ENCODE peak calls at places on chromosomes 6 and 20, in eight cellular contexts. S is choroid plexus epithelial cell, N is cardiac fibroblast, Z is spleen, D is lower leg skin, R is coronary artery, A is fibroblast of lung, U is mucosa of descending colon. F is an unnamed sample.

GRCh38 chr6:39499053-39499452 is 176.6 kb upstream of the KCNK16 start:
- DNase-seq in S (no peak), N (no peak), Z (no peak), D (no peak), R (no peak), A (no peak), U (no peak), F (no peak)

GRCh38 chr20:25205277-25206062 is 10.0 kb downstream of the ENTPD6 start:
- DNase-seq in S (no peak), N (no peak), Z (peak; percentile 72), D (no peak), R (no peak), A (no peak), U (no peak), F (no peak)

GRCh38 chr6:51927450-51927849 is 160.0 kb downstream of the PKHD1 start:
- DNase-seq in S (no peak), N (no peak), Z (no peak), D (no peak), R (no peak), A (no peak), U (no peak), F (no peak)

GRCh38 chr20:36768768-36769430 is 4.7 kb downstream of the DSN1 start:
- DNase-seq in S (peak; percentile 49), N (peak; percentile 40), Z (no peak), D (no peak), R (no peak), A (peak; percentile 54), U (no peak), F (peak; percentile 44)

GRCh38 chr6:71582820-71583219 is 294.2 kb downstream of the OGFRL1 start:
- DNase-seq in S (no peak), N (no peak), Z (no peak), D (no peak), R (no peak), A (no peak), U (no peak), F (no peak)

GRCh38 chr6:72968704-72969103 is 256.6 kb downstream of the KHDC1L start:
- DNase-seq in S (no peak), N (no peak), Z (no peak), D (no peak), R (no peak), A (no peak), U (no peak), F (peak; percentile 63)

GRCh38 chr6:31641370-31641769 is 11.1 kb downstream of the BAG6 start:
- DNase-seq in S (no peak), N (no peak), Z (no peak), D (no peak), R (no peak), A (no peak), U (no peak), F (no peak)

GRCh38 chr6:132813173-132813856 is 1.1 kb upstream of the RPS12 start:
- DNase-seq in S (peak; percentile 66), N (peak; percentile 51), Z (peak; percentile 88), D (no peak), R (no peak), A (peak; percentile 68), U (peak; percentile 55), F (no peak)

GRCh38 chr6:57097596-57097995 is 7.6 kb downstream of the ZNF451 start:
- DNase-seq in S (peak; percentile 48), N (no peak), Z (no peak), D (no peak), R (no peak), A (no peak), U (no peak), F (no peak)

GRCh38 chr6:161050134-161050765 is 58.7 kb downstream of the MAP3K4 start:
- DNase-seq in S (no peak), N (no peak), Z (no peak), D (no peak), R (no peak), A (no peak), U (no peak), F (no peak)

GRCh38 chr20:37193226-37193625 is 13.9 kb upstream of the MROH8 start:
- DNase-seq in S (no peak), N (no peak), Z (no peak), D (no peak), R (no peak), A (no peak), U (no peak), F (no peak)

GRCh38 chr20:57893364-57894001 is 183.7 kb upstream of the PMEPA1 start:
- DNase-seq in S (no peak), N (no peak), Z (peak; percentile 44), D (no peak), R (no peak), A (no peak), U (no peak), F (no peak)

GRCh38 chr6:90333928-90334327 is 37.3 kb upstream of the BACH2 start:
- DNase-seq in S (no peak), N (no peak), Z (no peak), D (no peak), R (no peak), A (no peak), U (no peak), F (no peak)

GRCh38 chr6:12119085-12119588 is 107.0 kb downstream of the HIVEP1 start:
- DNase-seq in S (no peak), N (no peak), Z (no peak), D (no peak), R (no peak), A (no peak), U (peak; percentile 71), F (no peak)

GRCh38 chr6:168440520-168441433 is at the start of gene SMOC2:
- DNase-seq in S (no peak), N (no peak), Z (no peak), D (no peak), R (no peak), A (no peak), U (peak; percentile 38), F (no peak)

GRCh38 chr20:25310921-25311728 is 63.2 kb downstream of the PYGB start:
- DNase-seq in S (peak; percentile 68), N (peak; percentile 63), Z (peak; percentile 38), D (no peak), R (no peak), A (peak; percentile 81), U (no peak), F (peak; percentile 75)

DNA sequence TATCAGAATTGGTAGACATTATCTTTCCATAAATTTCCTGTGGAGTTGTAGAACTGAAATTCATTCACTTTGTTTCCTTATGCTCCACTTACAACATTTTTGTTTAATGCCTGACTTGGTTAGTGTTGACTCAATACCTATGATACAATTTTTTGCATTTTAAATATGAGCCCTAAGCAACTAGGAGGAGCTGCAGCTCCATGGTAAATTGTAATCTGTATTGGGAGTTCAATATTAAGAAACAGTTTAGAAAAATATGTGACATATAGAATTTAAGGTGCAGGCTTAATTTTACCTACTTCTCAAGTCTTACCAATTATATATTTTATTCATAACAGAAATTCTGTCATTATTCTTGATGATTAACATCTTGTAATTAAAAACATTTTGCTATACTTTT is 868.3 kb downstream of the EYS start:
- DNase-seq in S (peak; percentile 66), N (peak; percentile 17), Z (no peak), D (no peak), R (no peak), A (peak; percentile 57), U (no peak), F (peak; percentile 2)
- TF ChIP-seq CTCF in S (peak; percentile 53), N (no peak), Z (no peak), D (no peak), R (no peak), A (peak; percentile 43), U (no peak), F (peak; percentile 15)

GRCh38 chr6:135212935-135213334 is 31.8 kb downstream of the MYB start:
- DNase-seq in S (peak; percentile 50), N (no peak), Z (no peak), D (no peak), R (no peak), A (peak; percentile 18), U (no peak), F (peak; percentile 38)

GRCh38 chr6:135213616-135214015 is 32.5 kb downstream of the MYB start:
- DNase-seq in S (no peak), N (no peak), Z (no peak), D (no peak), R (no peak), A (no peak), U (no peak), F (no peak)

GRCh38 chr6:135210632-135211305 is 29.7 kb downstream of the MYB start:
- DNase-seq in S (no peak), N (no peak), Z (no peak), D (no peak), R (no peak), A (no peak), U (no peak), F (no peak)

GRCh38 chr6:135211306-135211702 is 30.2 kb downstream of the MYB start:
- DNase-seq in S (no peak), N (no peak), Z (no peak), D (no peak), R (no peak), A (no peak), U (no peak), F (no peak)

GRCh38 chr6:135212020-135212806 is 31.1 kb downstream of the MYB start:
- DNase-seq in S (peak; percentile 14), N (no peak), Z (no peak), D (no peak), R (no peak), A (peak; percentile 28), U (no peak), F (peak; percentile 88)
- H3K4me3 ChIP-seq in S (no peak overlapping the region), N (no peak overlapping the region), Z (no peak overlapping the region), D (no peak overlapping the region), R (no peak overlapping the region), A (no peak overlapping the region), U (no peak overlapping the region), F (no peak overlapping the region)

DNA sequence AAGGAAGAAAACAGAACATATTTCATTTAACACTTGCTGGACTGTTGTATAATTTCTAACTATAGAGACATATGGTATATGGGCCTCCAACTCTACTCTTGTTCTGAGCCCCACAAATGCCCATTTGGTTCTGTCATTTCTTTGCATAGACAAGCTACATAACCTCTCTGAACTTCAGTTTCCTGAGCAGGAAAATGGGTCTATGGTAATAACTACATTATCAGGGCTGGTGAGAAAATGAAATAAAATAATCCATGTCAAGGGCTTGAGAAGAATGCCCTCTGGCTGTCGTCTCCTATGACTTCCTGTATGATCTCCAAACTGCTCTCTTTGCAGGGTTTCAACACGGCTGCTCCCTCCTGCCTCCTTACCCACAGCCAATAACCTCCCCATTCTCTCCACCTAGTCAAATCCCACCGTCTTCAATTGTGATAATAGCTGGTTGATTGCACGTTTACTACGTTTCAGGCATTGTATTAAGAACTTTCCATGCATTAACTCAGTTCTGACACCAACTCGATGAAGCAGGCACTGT is 12.0 kb downstream of the ZCCHC3 start:
- DNase-seq in S (peak; percentile 60), N (peak; percentile 66), Z (no peak), D (no peak), R (no peak), A (peak; percentile 76), U (no peak), F (peak; percentile 71)
- TF ChIP-seq CTCF in S (no peak), N (no peak), Z (no peak), D (no peak), R (no peak), A (peak; percentile 30), U (no peak), F (peak; percentile 5)

DNA sequence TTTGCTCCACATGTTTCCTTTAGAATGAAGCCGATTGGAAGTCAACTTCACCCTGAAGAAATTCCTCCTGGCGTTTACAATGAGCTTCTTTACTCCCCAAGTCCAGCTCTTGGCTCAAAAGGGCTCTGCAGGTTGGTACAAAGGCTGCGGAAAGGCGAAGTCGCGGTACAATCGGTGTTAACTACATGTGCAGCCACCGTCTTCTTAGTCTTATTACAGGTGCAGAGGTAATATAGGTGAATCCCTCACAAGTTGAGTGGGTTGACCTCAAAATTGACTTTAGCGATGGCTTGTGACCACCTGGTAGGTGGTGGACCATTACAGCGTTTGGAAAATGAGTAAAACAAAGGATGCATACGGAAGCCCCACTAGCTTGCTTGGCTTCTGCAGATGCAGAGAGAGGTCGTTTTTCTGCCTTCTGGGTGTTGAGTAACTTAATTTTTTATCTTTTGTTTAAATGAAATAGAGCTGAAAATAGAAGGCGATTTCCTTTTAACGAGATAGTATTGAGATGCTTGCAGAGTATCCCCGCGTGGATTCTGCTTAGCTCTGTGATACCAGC is 98.0 kb downstream of the TRIM27 start:
- DNase-seq in S (no peak), N (no peak), Z (no peak), D (no peak), R (no peak), A (no peak), U (no peak), F (no peak)
- H3K4me3 ChIP-seq in S (no peak overlapping the region), N (no peak overlapping the region), Z (no peak overlapping the region), D (no peak overlapping the region), R (no peak overlapping the region), A (peak overlapping the region; percentile 25), U (no peak overlapping the region), F (no peak overlapping the region)

F was measured in fibroblast of villous mesenchyme.